ENCODE peak calls at places on chromosomes 12 and 14, in six cellular contexts. One of them, this sample, is unnamed.

GRCh38 chr14:74978416-74978947 is 23.1 kb upstream of the PGF start:
- DNase-seq in cardiac fibroblast: no peak
- DNase-seq in astrocyte of the spinal cord: peak
- DNase-seq in MCF 10A: peak
- DNase-seq in neural crest cell: no peak
- DNase-seq in fibroblast of lung: no peak
- DNase-seq in this sample: no peak

GRCh38 chr14:53273671-53274072 is 120.5 kb upstream of the DDHD1 start:
- DNase-seq in cardiac fibroblast: peak
- DNase-seq in astrocyte of the spinal cord: peak
- DNase-seq in MCF 10A: peak
- DNase-seq in neural crest cell: no peak
- DNase-seq in fibroblast of lung: no peak
- DNase-seq in this sample: peak

GRCh38 chr14:54652890-54653201 is 85.9 kb downstream of the SAMD4A start:
- DNase-seq in cardiac fibroblast: no peak
- DNase-seq in astrocyte of the spinal cord: no peak
- DNase-seq in MCF 10A: no peak
- DNase-seq in neural crest cell: no peak
- DNase-seq in fibroblast of lung: no peak
- DNase-seq in this sample: no peak

GRCh38 chr12:12468575-12468974 is 94.1 kb downstream of the DUSP16 start:
- DNase-seq in cardiac fibroblast: no peak
- DNase-seq in astrocyte of the spinal cord: no peak
- DNase-seq in MCF 10A: no peak
- DNase-seq in neural crest cell: no peak
- DNase-seq in fibroblast of lung: no peak
- DNase-seq in this sample: no peak

GRCh38 chr12:104219908-104220404 is 4.4 kb downstream of the TXNRD1 start:
- DNase-seq in cardiac fibroblast: no peak
- DNase-seq in astrocyte of the spinal cord: peak
- DNase-seq in MCF 10A: peak
- DNase-seq in neural crest cell: no peak
- DNase-seq in fibroblast of lung: peak
- DNase-seq in this sample: no peak

GRCh38 chr14:85273099-85273677 is 256.8 kb upstream of the FLRT2 start:
- DNase-seq in cardiac fibroblast: peak
- DNase-seq in astrocyte of the spinal cord: no peak
- DNase-seq in MCF 10A: no peak
- DNase-seq in neural crest cell: no peak
- DNase-seq in fibroblast of lung: peak
- DNase-seq in this sample: no peak

GRCh38 chr12:120562906-120563305 is 18.3 kb downstream of the POP5 start:
- DNase-seq in cardiac fibroblast: no peak
- DNase-seq in astrocyte of the spinal cord: no peak
- DNase-seq in MCF 10A: no peak
- DNase-seq in neural crest cell: no peak
- DNase-seq in fibroblast of lung: no peak
- DNase-seq in this sample: no peak

GRCh38 chr12:127428420-127428819 is 838.5 kb upstream of the TMEM132C start:
- DNase-seq in cardiac fibroblast: no peak
- DNase-seq in astrocyte of the spinal cord: no peak
- DNase-seq in MCF 10A: no peak
- DNase-seq in neural crest cell: no peak
- DNase-seq in fibroblast of lung: no peak
- DNase-seq in this sample: no peak

GRCh38 chr14:69763761-69764510 is 3.0 kb upstream of the SRSF5 start:
- DNase-seq in cardiac fibroblast: no peak
- DNase-seq in astrocyte of the spinal cord: no peak
- DNase-seq in MCF 10A: no peak
- DNase-seq in neural crest cell: no peak
- DNase-seq in fibroblast of lung: no peak
- DNase-seq in this sample: no peak

GRCh38 chr12:65229441-65229840 is 49.0 kb upstream of the MSRB3 start:
- DNase-seq in cardiac fibroblast: peak
- DNase-seq in astrocyte of the spinal cord: peak
- DNase-seq in MCF 10A: peak
- DNase-seq in neural crest cell: no peak
- DNase-seq in fibroblast of lung: peak
- DNase-seq in this sample: no peak

GRCh38 chr12:97404549-97404948 is 58.1 kb upstream of the RMST start:
- DNase-seq in cardiac fibroblast: peak
- DNase-seq in astrocyte of the spinal cord: peak
- DNase-seq in MCF 10A: peak
- DNase-seq in neural crest cell: peak
- DNase-seq in fibroblast of lung: peak
- DNase-seq in this sample: peak

GRCh38 chr12:49296836-49297694 is 2.1 kb downstream of the PRPH start:
- DNase-seq in cardiac fibroblast: no peak
- DNase-seq in astrocyte of the spinal cord: no peak
- DNase-seq in MCF 10A: peak
- DNase-seq in neural crest cell: no peak
- DNase-seq in fibroblast of lung: no peak
- DNase-seq in this sample: peak

DNA sequence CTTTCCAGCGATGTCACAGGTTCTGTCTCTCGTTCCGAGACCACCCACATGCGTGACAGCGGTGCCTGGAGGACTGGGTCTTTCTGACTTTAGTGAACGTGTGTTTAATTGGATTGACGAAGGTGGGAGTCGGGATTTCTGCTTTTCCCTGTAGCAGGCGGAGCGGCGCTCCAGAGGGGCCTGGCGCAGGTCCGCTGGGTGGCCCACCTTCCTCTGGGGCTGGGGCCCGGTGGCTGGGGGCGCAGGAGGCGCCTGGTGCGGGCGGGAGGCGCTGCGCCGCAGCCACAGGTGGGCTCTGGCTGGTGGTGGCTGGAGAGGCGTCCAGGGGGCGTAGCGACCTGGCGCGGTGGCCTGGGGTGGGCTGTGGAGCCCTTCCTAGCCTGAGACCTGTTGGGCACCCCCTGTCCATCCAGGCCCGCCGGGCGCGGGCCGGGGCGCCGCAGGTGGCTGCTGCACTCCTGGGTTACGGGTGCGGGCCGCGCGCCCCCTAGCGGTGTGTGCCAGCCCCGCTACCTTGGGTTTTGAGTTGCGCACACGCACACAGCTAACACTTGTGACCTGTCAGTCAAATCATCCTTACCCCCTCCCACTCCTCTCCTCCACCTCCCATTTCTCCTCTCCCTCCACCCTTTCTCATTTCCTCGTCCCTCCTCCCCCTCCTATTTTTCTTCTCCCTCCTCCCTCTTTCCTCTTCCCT is 2.0 kb downstream of the MEG3 start:
- DNase-seq in cardiac fibroblast: peak
- DNase-seq in astrocyte of the spinal cord: peak
- DNase-seq in MCF 10A: peak
- DNase-seq in neural crest cell: no peak
- DNase-seq in fibroblast of lung: peak
- DNase-seq in this sample: no peak
- TF ChIP-seq CTCF in cardiac fibroblast: peak
- TF ChIP-seq CTCF in astrocyte of the spinal cord: peak
- TF ChIP-seq CTCF in MCF 10A: peak
- TF ChIP-seq CTCF in neural crest cell: no peak
- TF ChIP-seq CTCF in fibroblast of lung: peak
- TF ChIP-seq CTCF in this sample: peak

DNA sequence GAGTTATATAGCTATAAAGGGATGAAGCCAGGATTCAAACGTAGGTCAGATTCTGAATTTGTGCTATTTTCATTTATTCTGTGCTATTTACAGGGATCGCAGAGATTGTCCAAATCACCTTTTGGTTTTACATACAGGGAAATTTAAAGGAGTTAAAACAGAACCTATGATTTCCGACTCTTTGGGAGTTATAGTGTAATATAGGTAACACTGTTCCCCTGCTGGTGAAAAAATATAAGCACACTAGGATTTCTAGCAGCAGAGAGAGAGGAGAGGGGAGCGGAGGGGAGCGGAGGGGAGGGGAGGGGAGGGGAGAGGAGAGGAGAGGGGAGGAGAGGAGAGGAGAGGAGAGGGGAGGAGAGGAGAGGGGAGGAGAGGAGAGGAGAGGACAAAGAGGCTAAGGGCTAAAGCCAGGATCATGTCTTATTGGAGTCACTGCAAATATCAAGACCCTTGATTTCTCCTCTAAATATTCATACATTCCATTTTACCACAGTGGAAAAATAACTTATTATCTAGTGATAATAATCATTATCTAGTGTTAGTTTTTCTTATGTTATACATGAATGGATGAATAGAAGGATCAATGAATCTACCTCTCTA is 46.2 kb upstream of the KCNH5 start:
- DNase-seq in cardiac fibroblast: no peak
- DNase-seq in astrocyte of the spinal cord: no peak
- DNase-seq in MCF 10A: no peak
- DNase-seq in neural crest cell: no peak
- DNase-seq in fibroblast of lung: no peak
- DNase-seq in this sample: peak
- TF ChIP-seq CTCF in cardiac fibroblast: no peak
- TF ChIP-seq CTCF in astrocyte of the spinal cord: no peak
- TF ChIP-seq CTCF in MCF 10A: no peak
- TF ChIP-seq CTCF in neural crest cell: peak
- TF ChIP-seq CTCF in fibroblast of lung: no peak
- TF ChIP-seq CTCF in this sample: peak

DNA sequence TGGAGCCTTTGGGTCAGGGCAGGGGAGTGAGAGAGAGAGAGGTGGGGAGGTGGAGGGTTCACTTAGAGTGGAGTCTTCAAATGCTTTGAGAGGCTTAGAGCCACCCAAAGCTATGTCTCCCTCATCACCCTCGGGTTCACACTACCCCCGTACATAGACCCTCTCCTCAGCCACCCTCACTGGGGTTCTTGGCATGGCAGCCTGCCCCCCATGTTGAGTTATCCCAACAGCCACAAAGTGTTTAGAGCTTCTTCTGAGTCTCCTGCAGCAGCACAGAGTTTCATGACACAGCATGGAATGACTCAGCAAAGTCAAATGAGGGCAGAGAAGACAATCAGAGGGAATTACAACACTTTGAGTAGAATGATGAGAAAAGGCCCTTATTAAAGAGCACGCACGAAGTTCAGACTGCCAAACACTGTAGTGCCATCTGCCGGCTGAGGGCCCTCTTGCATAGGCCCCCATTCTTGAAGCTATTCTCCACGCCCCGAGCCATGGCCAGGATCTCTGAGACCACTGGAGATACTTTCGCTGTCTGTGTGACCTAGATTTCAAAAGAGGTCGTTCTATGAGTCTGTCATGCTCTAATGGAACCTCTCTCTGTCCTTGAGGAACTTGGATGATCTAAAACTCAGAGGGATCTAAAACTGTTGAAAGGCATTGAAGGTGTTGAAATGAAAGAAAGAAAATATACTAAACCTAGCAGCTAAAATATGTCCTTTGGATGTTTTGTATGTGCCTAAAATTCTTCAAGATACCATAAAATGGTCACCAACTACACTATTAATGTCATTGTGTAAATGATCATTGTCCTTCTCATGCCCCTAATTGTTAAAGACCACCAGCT is 221.9 kb downstream of the PELI2 start:
- DNase-seq in cardiac fibroblast: peak
- DNase-seq in astrocyte of the spinal cord: peak
- DNase-seq in MCF 10A: peak
- DNase-seq in neural crest cell: peak
- DNase-seq in fibroblast of lung: peak
- DNase-seq in this sample: peak
- TF ChIP-seq CTCF in cardiac fibroblast: peak
- TF ChIP-seq CTCF in astrocyte of the spinal cord: peak
- TF ChIP-seq CTCF in MCF 10A: peak
- TF ChIP-seq CTCF in neural crest cell: peak
- TF ChIP-seq CTCF in fibroblast of lung: peak
- TF ChIP-seq CTCF in this sample: peak

GRCh38 chr14:100282083-100282350 is 24.2 kb downstream of the SLC25A29 start:
- DNase-seq in cardiac fibroblast: no peak
- DNase-seq in astrocyte of the spinal cord: no peak
- DNase-seq in MCF 10A: no peak
- DNase-seq in neural crest cell: no peak
- DNase-seq in fibroblast of lung: no peak
- DNase-seq in this sample: no peak

GRCh38 chr14:100279563-100279962 is 26.7 kb downstream of the SLC25A29 start:
- DNase-seq in cardiac fibroblast: no peak
- DNase-seq in astrocyte of the spinal cord: no peak
- DNase-seq in MCF 10A: no peak
- DNase-seq in neural crest cell: no peak
- DNase-seq in fibroblast of lung: no peak
- DNase-seq in this sample: no peak

GRCh38 chr14:100281286-100282082 is 24.8 kb downstream of the SLC25A29 start:
- DNase-seq in cardiac fibroblast: no peak
- DNase-seq in astrocyte of the spinal cord: no peak
- DNase-seq in MCF 10A: no peak
- DNase-seq in neural crest cell: no peak
- DNase-seq in fibroblast of lung: no peak
- DNase-seq in this sample: peak

GRCh38 chr14:100279133-100279532 is 27.1 kb downstream of the SLC25A29 start:
- DNase-seq in cardiac fibroblast: no peak
- DNase-seq in astrocyte of the spinal cord: no peak
- DNase-seq in MCF 10A: no peak
- DNase-seq in neural crest cell: no peak
- DNase-seq in fibroblast of lung: no peak
- DNase-seq in this sample: no peak

DNA sequence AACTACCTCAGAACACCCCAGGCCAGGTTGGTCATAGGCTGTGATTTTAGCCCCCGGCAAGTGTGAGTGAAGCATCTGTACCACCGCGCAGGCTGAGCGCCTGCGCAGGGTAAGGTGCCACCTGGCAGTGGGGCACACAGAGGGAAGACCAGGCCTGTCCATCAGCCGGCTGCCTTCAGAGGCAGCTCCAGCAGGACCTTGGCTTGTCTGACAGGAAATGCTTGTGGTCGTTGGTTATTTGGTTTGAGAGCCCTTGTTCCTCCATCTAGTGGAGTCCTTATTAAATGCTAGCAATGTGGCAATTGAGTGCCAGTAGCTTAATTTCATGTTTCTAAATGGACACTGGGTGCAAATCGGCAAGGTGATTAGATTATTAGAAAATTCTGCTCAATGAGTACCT is 27.5 kb downstream of the SLC25A29 start:
- DNase-seq in cardiac fibroblast: peak
- DNase-seq in astrocyte of the spinal cord: peak
- DNase-seq in MCF 10A: peak
- DNase-seq in neural crest cell: no peak
- DNase-seq in fibroblast of lung: peak
- DNase-seq in this sample: no peak
- TF ChIP-seq CTCF in cardiac fibroblast: peak
- TF ChIP-seq CTCF in astrocyte of the spinal cord: peak
- TF ChIP-seq CTCF in MCF 10A: no peak
- TF ChIP-seq CTCF in neural crest cell: no peak
- TF ChIP-seq CTCF in fibroblast of lung: peak
- TF ChIP-seq CTCF in this sample: no peak

DNA sequence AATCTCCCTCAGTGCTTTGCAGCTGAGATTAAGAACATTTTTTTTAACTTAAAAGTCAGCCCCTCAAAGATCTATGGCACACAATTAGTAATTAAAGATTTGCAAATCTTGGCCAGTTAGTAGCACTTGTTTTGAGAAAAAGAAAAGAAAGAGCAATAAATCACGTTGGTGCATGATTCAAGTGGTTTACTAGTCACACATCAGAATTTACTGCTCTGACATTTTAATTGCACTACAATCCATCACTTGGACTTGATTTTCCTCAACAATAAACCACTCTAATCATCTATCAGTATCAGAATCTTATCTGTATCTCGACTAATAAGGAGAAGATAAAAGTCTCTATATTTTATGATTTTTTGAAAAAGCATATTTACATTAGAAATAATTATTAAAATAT is 154.3 kb downstream of the HELB start:
- DNase-seq in cardiac fibroblast: no peak
- DNase-seq in astrocyte of the spinal cord: no peak
- DNase-seq in MCF 10A: no peak
- DNase-seq in neural crest cell: no peak
- DNase-seq in fibroblast of lung: no peak
- DNase-seq in this sample: no peak
- TF ChIP-seq CTCF in cardiac fibroblast: no peak
- TF ChIP-seq CTCF in astrocyte of the spinal cord: no peak
- TF ChIP-seq CTCF in MCF 10A: no peak
- TF ChIP-seq CTCF in neural crest cell: no peak
- TF ChIP-seq CTCF in fibroblast of lung: no peak
- TF ChIP-seq CTCF in this sample: no peak